ENCODE peak calls at places on chromosome 13, in six cellular contexts. F is cardiac muscle cell, P is midbrain, A is endodermal cell, Y is hypothalamus, V is AG20443. B is an unnamed sample.

GRCh38 chr13:80157261-80157942 is 183.5 kb downstream of the SPRY2 start:
- DNase-seq in F (peak; percentile 25), P (no peak), A (no peak), Y (no peak), V (no peak), B (no peak)

GRCh38 chr13:90709329-90709728 is 638.2 kb upstream of the MIR17HG start:
- DNase-seq in F (no peak), P (no peak), A (no peak), Y (no peak), V (no peak), B (no peak)

GRCh38 chr13:44573790-44574465 is 2.2 kb downstream of the TSC22D1 start:
- DNase-seq in F (peak; percentile 40), P (no peak), A (peak; percentile 74), Y (no peak), V (peak; percentile 27), B (no peak)

GRCh38 chr13:109610517-109610916 is 175.9 kb downstream of the IRS2 start:
- DNase-seq in F (peak; percentile 27), P (no peak), A (peak; percentile 84), Y (no peak), V (no peak), B (no peak)

GRCh38 chr13:45119469-45119989 is 781 bp upstream of the GTF2F2 start:
- DNase-seq in F (no peak), P (peak; percentile 59), A (peak; percentile 55), Y (no peak), V (peak; percentile 48), B (peak; percentile 66)

GRCh38 chr13:33642374-33643065 is 175.4 kb upstream of the RFC3 start:
- DNase-seq in F (no peak), P (no peak), A (peak; percentile 68), Y (no peak), V (peak; percentile 67), B (no peak)

GRCh38 chr13:110422913-110423688 is 116.0 kb downstream of the COL4A2 start:
- DNase-seq in F (no peak), P (no peak), A (no peak), Y (no peak), V (peak; percentile 42), B (no peak)

GRCh38 chr13:109271991-109272454 is 514.4 kb downstream of the IRS2 start:
- DNase-seq in F (no peak), P (no peak), A (peak; percentile 64), Y (no peak), V (no peak), B (no peak)